ENCODE peak calls at places on chromosomes 6 and 20, in four cellular contexts. Z is H1, T is GM12878, V is HepG2. G is an unnamed sample.

GRCh38 chr6:31546962-31547726 is at the start of gene NFKBIL1:
- DNase-seq in Z (peak; percentile 88), V (peak; percentile 93), T (peak; percentile 89), G (peak; percentile 92)

GRCh38 chr20:44516491-44516890 is 5.4 kb downstream of the SERINC3 start:
- DNase-seq in V (no peak), Z (no peak), T (no peak), G (no peak)

GRCh38 chr6:134722429-134722828 is 227.5 kb downstream of the ALDH8A1 start:
- DNase-seq in Z (no peak), T (no peak), V (no peak), G (no peak)

GRCh38 chr20:22805219-22805618 is 220.8 kb upstream of the FOXA2 start:
- DNase-seq in T (no peak), Z (no peak), V (peak; percentile 17), G (no peak)

GRCh38 chr6:34543421-34543820 is 12.7 kb downstream of the SPDEF start:
- DNase-seq in V (no peak), Z (no peak), T (no peak), G (no peak)

GRCh38 chr6:28587746-28588075 is 62.0 kb downstream of the GPX5 start:
- DNase-seq in V (no peak), T (no peak), Z (no peak), G (no peak)

GRCh38 chr6:127520061-127520460 is 926 bp upstream of the MTCL3 start:
- DNase-seq in Z (no peak), T (no peak), V (no peak), G (no peak)

GRCh38 chr6:87908978-87909802 is 138.5 kb upstream of the SPACA1 start:
- DNase-seq in Z (no peak), V (no peak), T (no peak), G (no peak)

GRCh38 chr6:139597781-139598368 is 223.4 kb upstream of the CITED2 start:
- DNase-seq in T (no peak), V (peak; percentile 87), Z (no peak), G (no peak)

GRCh38 chr6:128208078-128208477 is 307.2 kb upstream of the THEMIS start:
- DNase-seq in T (no peak), V (peak; percentile 82), Z (no peak), G (no peak)

GRCh38 chr6:148342146-148343027 is at the start of gene SASH1:
- DNase-seq in Z (peak; percentile 86), T (peak; percentile 5), V (peak; percentile 96), G (no peak)

GRCh38 chr6:35036059-35036827 is 104.9 kb downstream of the TCP11 start:
- DNase-seq in Z (no peak), V (no peak), T (no peak), G (no peak)

GRCh38 chr6:153058909-153059308 is 56.4 kb upstream of the MTRF1L start:
- DNase-seq in V (no peak), T (no peak), Z (no peak), G (no peak)

GRCh38 chr20:37226889-37227288 is 34.7 kb downstream of the GHRH start:
- DNase-seq in Z (no peak), V (no peak), T (no peak), G (no peak)

GRCh38 chr6:32184084-32184640 is at the start of gene AGER:
- DNase-seq in T (no peak), V (no peak), Z (no peak), G (no peak)

GRCh38 chr20:36752582-36752981 is 6.7 kb upstream of the NDRG3 start:
- DNase-seq in T (no peak), V (no peak), Z (no peak), G (no peak)

GRCh38 chr6:169391473-169392071 is 137.9 kb upstream of the THBS2 start:
- DNase-seq in Z (no peak), V (no peak), T (no peak), G (no peak)

GRCh38 chr6:101832371-101832770 is 438.9 kb downstream of the GRIK2 start:
- DNase-seq in V (no peak), T (no peak), Z (no peak), G (no peak)
- TF ChIP-seq BRCA1 in V (no peak), T (no peak), Z (no peak), G (no peak)

GRCh38 chr20:47127986-47128385 is 228.5 kb downstream of the ZMYND8 start:
- DNase-seq in T (no peak), V (no peak), Z (no peak), G (no peak)
- TF ChIP-seq BRCA1 in T (no peak), V (no peak), Z (no peak), G (no peak)

GRCh38 chr6:104539173-104539572 is 320.5 kb downstream of the HACE1 start:
- DNase-seq in V (no peak), T (no peak), Z (no peak), G (no peak)

GRCh38 chr6:104537872-104538271 is 321.8 kb downstream of the HACE1 start:
- DNase-seq in V (no peak), Z (no peak), T (no peak), G (no peak)

GRCh38 chr6:104540743-104541142 is 319.0 kb downstream of the HACE1 start:
- DNase-seq in V (no peak), T (no peak), Z (no peak), G (no peak)

GRCh38 chr6:104541411-104541810 is 318.3 kb downstream of the HACE1 start:
- DNase-seq in V (no peak), Z (no peak), T (no peak), G (no peak)

DNA sequence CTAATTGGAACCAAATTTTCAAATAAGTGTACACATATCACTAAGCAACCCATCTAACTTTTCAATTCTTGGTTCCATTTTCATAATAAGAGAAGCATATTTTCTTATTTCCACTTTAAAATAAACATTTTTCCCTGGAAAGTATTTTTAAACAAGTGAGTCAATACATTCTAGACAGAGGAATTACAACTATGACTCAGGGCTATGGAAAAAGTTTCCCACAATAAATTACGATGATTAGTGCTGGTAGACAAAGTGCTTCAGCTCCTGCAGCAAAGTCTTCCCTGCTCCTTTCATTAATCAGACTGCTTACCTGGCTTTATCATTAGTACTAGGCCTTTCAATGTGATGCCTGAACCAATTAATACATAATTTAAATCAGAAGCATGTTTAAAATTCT is 322.5 kb downstream of the HACE1 start:
- DNase-seq in T (no peak), V (no peak), Z (no peak), G (no peak)
- TF ChIP-seq BRCA1 in T (no peak), V (no peak), Z (no peak), G (no peak)

GRCh38 chr20:64033981-64034493 is 1.9 kb upstream of the C20orf204 start:
- DNase-seq in V (no peak), Z (no peak), T (no peak), G (no peak)

GRCh38 chr20:64035933-64036345 is at the start of gene C20orf204:
- DNase-seq in T (no peak), V (peak; percentile 94), Z (no peak), G (no peak)

GRCh38 chr20:64037199-64037497 is 1.2 kb downstream of the C20orf204 start:
- DNase-seq in V (no peak), Z (no peak), T (no peak), G (no peak)

GRCh38 chr20:64036346-64037198 is 590 bp downstream of the C20orf204 start:
- DNase-seq in V (peak; percentile 75), T (no peak), Z (no peak), G (peak; percentile 56)

DNA sequence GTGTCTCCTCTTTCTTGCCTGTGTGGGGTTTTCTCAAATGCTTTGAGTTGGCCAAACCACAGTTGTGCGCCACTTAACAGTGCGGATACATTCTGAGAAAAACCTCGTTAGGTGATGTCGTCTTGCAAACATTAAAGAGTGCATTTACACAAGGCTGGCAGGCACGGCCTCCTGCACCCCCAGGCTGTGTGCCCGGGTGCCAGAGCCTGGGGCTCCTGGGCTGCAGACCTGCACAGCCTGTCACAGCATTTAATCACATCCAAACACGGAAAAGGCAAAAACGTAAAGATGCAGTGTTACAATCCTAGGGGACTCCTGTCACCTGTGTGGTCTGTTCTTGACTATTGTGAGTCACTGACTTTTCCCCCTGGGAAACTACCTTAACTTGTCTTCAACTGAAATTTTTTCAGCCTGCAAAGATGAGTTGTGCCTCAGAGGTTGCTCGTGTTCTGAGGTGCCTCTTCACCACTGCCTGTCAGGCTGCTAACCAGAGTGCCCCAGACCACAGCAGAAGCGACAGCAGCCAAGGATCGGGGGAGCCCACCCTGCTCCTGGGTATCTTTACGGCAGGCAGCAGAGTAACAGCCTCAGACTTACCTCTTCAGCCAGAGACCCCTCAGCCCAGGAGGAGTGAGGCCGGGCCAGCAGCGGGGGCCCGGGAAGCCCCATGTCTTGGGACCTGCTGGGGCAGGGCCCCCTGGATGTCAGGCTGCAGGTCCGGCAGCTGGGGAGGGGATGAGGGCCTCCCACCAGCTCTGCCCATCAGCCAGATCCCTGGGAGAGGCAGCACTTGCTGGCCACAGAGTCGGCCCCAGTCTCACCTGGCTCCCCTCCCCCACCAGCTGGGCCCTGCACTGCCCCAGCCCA is 683 bp upstream of the C20orf204 start:
- DNase-seq in V (no peak), Z (no peak), T (peak; percentile 59), G (no peak)
- TF ChIP-seq BRCA1 in V (no peak), Z (no peak), T (no peak), G (no peak)

DNA sequence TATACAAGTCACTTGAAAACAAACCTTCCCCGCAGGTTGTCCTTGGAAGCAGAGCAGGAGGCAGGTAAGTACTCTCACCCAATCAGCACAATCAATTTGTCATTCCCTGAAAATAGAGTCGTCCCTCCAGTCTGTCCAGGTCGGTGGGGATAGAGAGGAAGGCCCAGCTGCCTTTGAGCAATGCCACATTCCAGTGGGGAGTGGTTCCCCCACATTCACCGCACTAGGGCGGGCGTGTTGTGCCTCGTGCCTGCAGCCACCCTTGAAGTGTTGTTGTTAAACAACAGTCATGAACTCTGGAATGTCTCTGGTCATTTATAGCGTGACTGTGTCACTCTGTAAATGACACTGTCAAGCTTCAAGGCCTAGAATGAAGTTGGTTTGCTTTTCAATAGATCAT is 33.4 kb downstream of the PRDM1 start:
- DNase-seq in V (no peak), Z (no peak), T (no peak), G (no peak)
- TF ChIP-seq BRCA1 in V (no peak), Z (no peak), T (no peak), G (no peak)

GRCh38 chr6:11197175-11197535 is 35.3 kb downstream of the NEDD9 start:
- DNase-seq in V (no peak), Z (no peak), T (no peak), G (no peak)
- TF ChIP-seq BRCA1 in V (no peak), Z (no peak), T (no peak), G (no peak)

GRCh38 chr20:53872561-53873248 is 197.7 kb downstream of the BCAS1 start:
- DNase-seq in T (peak; percentile 70), Z (no peak), V (no peak), G (no peak)
- TF ChIP-seq BRCA1 in T (no peak), Z (no peak), V (no peak), G (no peak)

G was measured in K562.